ENCODE peak calls at places on chromosomes 12 and 14, in seven cellular contexts. R, H, C, Q, W, G and E are unnamed samples.

GRCh38 chr14:73594491-73594890 is 2.8 kb downstream of the ACOT4 start:
- DNase-seq in R (no peak), H (no peak), C (no peak), Q (no peak), W (no peak), G (no peak), E (no peak)

GRCh38 chr14:71713061-71713850 is 219.0 kb upstream of the RGS6 start:
- DNase-seq in R (no peak), H (no peak), C (no peak), Q (no peak), W (no peak), G (no peak), E (no peak)

GRCh38 chr14:64464695-64465094 is 604 bp upstream of the AKAP5 start:
- DNase-seq in R (no peak), H (no peak), C (peak), Q (no peak), W (no peak), G (peak), E (no peak)

GRCh38 chr14:37969511-37969979 is 238.2 kb upstream of the SSTR1 start:
- DNase-seq in R (no peak), H (no peak), C (no peak), Q (no peak), W (no peak), G (no peak), E (peak)

GRCh38 chr12:94151577-94151976 is 3.2 kb downstream of the PLXNC1 start:
- DNase-seq in R (no peak), H (no peak), C (no peak), Q (no peak), W (no peak), G (no peak), E (no peak)

GRCh38 chr12:31339831-31340622 is 14.1 kb upstream of the SINHCAF start:
- DNase-seq in R (no peak), H (no peak), C (no peak), Q (no peak), W (no peak), G (peak), E (no peak)

GRCh38 chr12:109927622-109928021 is 27.5 kb downstream of the TCHP start:
- DNase-seq in R (peak), H (peak), C (peak), Q (no peak), W (no peak), G (peak), E (no peak)

GRCh38 chr12:45713108-45713507 is 16.4 kb upstream of the ARID2 start:
- DNase-seq in R (no peak), H (no peak), C (no peak), Q (no peak), W (no peak), G (no peak), E (no peak)

GRCh38 chr12:116855744-116856470 is 25.3 kb downstream of the HRK start:
- DNase-seq in R (no peak), H (no peak), C (no peak), Q (no peak), W (no peak), G (no peak), E (no peak)